ENCODE peak calls at places on chromosomes 12 and 14, in four cellular contexts. W, B, C and A are unnamed samples.
A peak's percentile ranks its signal among the peaks of the same experiment; 100 is the strongest.

GRCh38 chr14:105271224-105271890 is 23.0 kb downstream of the BTBD6 start:
- DNase-seq in W (no peak), B (no peak), C (no peak), A (no peak)

GRCh38 chr14:59359451-59360124 is 105.6 kb downstream of the GPR135 start:
- DNase-seq in W (no peak), C (no peak), B (no peak), A (no peak)

GRCh38 chr12:113537751-113538087 is 66.0 kb upstream of the LHX5 start:
- DNase-seq in B (no peak), W (no peak), C (no peak), A (no peak)

GRCh38 chr12:38279756-38280155 is 36.8 kb upstream of the ALG10B start:
- DNase-seq in C (no peak), B (no peak), W (no peak), A (no peak)

GRCh38 chr14:76267322-76268012 is 108.5 kb upstream of the ESRRB start:
- DNase-seq in W (peak; percentile 21), B (no peak), C (no peak), A (no peak)

GRCh38 chr12:1502441-1502785 is 92.0 kb downstream of the FBXL14 start:
- DNase-seq in B (no peak), W (peak; percentile 17), C (no peak), A (no peak)

GRCh38 chr14:52987514-52987913 is 36.7 kb upstream of the FERMT2 start:
- DNase-seq in W (no peak), B (no peak), C (no peak), A (no peak)

GRCh38 chr12:52198454-52199215 is 6.8 kb upstream of the KRT80 start:
- DNase-seq in W (no peak), B (no peak), C (no peak), A (no peak)

GRCh38 chr14:35306114-35306513 is 13.9 kb downstream of the PSMA6 start:
- DNase-seq in W (no peak), B (no peak), C (no peak), A (no peak)

GRCh38 chr12:58750484-58750883 is 169.8 kb downstream of the LRIG3 start:
- DNase-seq in B (no peak), C (no peak), W (peak; percentile 98), A (peak; percentile 6)

GRCh38 chr12:46557539-46558373 is 185.2 kb upstream of the SLC38A2 start:
- DNase-seq in W (peak; percentile 59), B (no peak), C (no peak), A (no peak)

GRCh38 chr14:80974338-80975078 is 19.1 kb downstream of the TSHR start:
- DNase-seq in C (no peak), W (no peak), B (no peak), A (no peak)

GRCh38 chr12:130826151-130826801 is 12.8 kb downstream of the STX2 start:
- DNase-seq in W (peak; percentile 69), C (peak; percentile 33), B (peak; percentile 87), A (peak; percentile 76)

GRCh38 chr12:126588586-126589249 is 1523.5 kb downstream of the AACS start:
- DNase-seq in C (no peak), B (no peak), W (no peak), A (no peak)

GRCh38 chr12:65565601-65566560 is 258.4 kb upstream of the HMGA2 start:
- DNase-seq in W (peak; percentile 99), C (no peak), B (peak; percentile 11), A (no peak)

GRCh38 chr14:74988131-74988530 is 14.6 kb upstream of the EIF2B2 start:
- DNase-seq in C (no peak), W (peak; percentile 75), B (peak; percentile 1), A (peak; percentile 27)

GRCh38 chr14:60622210-60622919 is 26.9 kb downstream of the SIX1 start:
- DNase-seq in B (no peak), W (peak; percentile 26), C (no peak), A (no peak)

GRCh38 chr12:62977419-62977818 is 42.5 kb upstream of the PPM1H start:
- DNase-seq in C (no peak), W (no peak), B (no peak), A (no peak)

GRCh38 chr14:63032056-63032455 is 13.2 kb downstream of the KCNH5 start:
- DNase-seq in W (no peak), C (no peak), B (no peak), A (no peak)

GRCh38 chr14:61471297-61471980 is 150.1 kb downstream of the PRKCH start:
- DNase-seq in B (no peak), W (no peak), C (no peak), A (no peak)

GRCh38 chr14:88910386-88910785 is 85.9 kb downstream of the TTC8 start:
- DNase-seq in B (no peak), W (no peak), C (no peak), A (no peak)

GRCh38 chr12:38775457-38775856 is 129.9 kb downstream of the CPNE8 start:
- DNase-seq in C (no peak), B (no peak), W (no peak), A (no peak)

GRCh38 chr12:107122452-107122958 is 29.2 kb upstream of the CRY1 start:
- DNase-seq in C (no peak), W (no peak), B (no peak), A (no peak)

GRCh38 chr14:104358528-104359300 is 220.3 kb downstream of the KIF26A start:
- DNase-seq in W (no peak), B (no peak), C (no peak), A (no peak)

GRCh38 chr14:102530828-102531478 is 21.4 kb upstream of the ANKRD9 start:
- DNase-seq in B (no peak), W (no peak), C (no peak), A (no peak)

GRCh38 chr12:84632556-84632955 is 280.0 kb downstream of the SLC6A15 start:
- DNase-seq in B (no peak), C (no peak), W (no peak), A (no peak)

GRCh38 chr14:71610797-71611196 is 321.4 kb upstream of the RGS6 start:
- DNase-seq in B (no peak), W (no peak), C (no peak), A (no peak)

GRCh38 chr12:62840311-62840710 is 94.6 kb downstream of the PPM1H start:
- DNase-seq in C (peak; percentile 75), B (no peak), W (no peak), A (no peak)

GRCh38 chr14:60250318-60251035 is 1.5 kb downstream of the PPM1A start:
- DNase-seq in W (peak; percentile 9), C (peak; percentile 49), B (no peak), A (peak; percentile 13)

GRCh38 chr12:116337312-116337711 is 59.8 kb upstream of the MED13L start:
- DNase-seq in W (no peak), C (no peak), B (no peak), A (no peak)

GRCh38 chr12:67698711-67699603 is 50.4 kb downstream of the DYRK2 start:
- DNase-seq in C (no peak), W (peak; percentile 52), B (no peak), A (no peak)

GRCh38 chr14:81246561-81247270 is 26.0 kb upstream of the GTF2A1 start:
- DNase-seq in C (no peak), B (no peak), W (no peak), A (no peak)

GRCh38 chr12:51269174-51270066 is 795 bp downstream of the SMAGP start:
- DNase-seq in B (peak; percentile 76), C (peak; percentile 54), W (no peak), A (peak; percentile 77)

GRCh38 chr14:104562606-104563005 is 17.0 kb upstream of the C14orf180 start:
- DNase-seq in B (no peak), W (no peak), C (no peak), A (no peak)

GRCh38 chr12:52812073-52812400 is 1.9 kb downstream of the KRT4 start:
- DNase-seq in W (no peak), B (no peak), C (no peak), A (no peak)

GRCh38 chr12:114025935-114026334 is 59.8 kb upstream of the RBM19 start:
- DNase-seq in B (no peak), W (no peak), C (no peak), A (no peak)

GRCh38 chr12:84767079-84767478 is 145.5 kb downstream of the SLC6A15 start:
- DNase-seq in W (no peak), B (no peak), C (no peak), A (no peak)

GRCh38 chr14:22540286-22540685 is 48.7 kb downstream of the DAD1 start:
- DNase-seq in C (no peak), W (no peak), B (no peak), A (no peak)

DNA sequence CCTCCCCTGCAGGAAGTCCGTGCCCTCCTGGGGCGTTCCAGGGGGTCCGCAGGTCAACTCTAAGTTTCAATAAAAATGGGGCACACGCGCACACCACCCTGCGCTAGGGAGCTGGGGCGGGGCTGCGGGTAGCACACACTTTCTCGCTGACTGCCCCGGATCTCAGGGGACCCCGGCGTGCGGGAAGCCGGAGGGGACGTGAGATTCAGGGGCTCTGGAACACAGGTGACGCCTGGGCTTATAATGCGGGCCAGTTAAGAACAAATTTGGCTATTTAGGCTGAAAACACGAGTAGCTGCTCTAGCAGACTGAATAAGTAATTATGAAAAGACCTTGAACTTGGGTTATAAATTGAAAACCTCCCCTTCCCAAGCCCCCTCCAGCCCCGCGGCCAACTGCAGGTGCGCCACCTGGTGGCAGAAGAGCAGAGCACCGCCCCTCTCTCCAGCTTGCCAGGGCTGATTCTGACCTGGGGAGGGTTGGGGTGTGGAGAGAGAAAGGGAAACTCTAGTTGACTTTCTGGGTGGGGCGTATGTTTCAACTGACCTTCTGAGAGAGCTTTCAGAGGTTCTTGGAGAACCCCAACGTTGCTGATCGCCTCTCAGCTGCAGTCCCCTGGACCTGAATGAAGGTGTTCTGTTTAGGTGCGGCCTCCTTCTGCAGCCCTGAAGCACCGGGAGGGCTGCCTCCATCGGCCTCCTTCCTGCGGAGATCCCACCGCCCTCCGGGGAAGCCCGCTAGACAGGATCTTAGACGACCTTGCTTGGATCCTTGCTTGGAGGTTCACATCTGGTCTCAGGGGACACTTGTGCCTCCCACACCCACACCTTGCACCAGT is 118.4 kb upstream of the EVL start:
- DNase-seq in W (no peak), B (peak; percentile 77), C (no peak), A (no peak)
- H3K27ac ChIP-seq in W (no peak overlapping the region), B (no peak overlapping the region), C (no peak overlapping the region), A (no peak overlapping the region)

DNA sequence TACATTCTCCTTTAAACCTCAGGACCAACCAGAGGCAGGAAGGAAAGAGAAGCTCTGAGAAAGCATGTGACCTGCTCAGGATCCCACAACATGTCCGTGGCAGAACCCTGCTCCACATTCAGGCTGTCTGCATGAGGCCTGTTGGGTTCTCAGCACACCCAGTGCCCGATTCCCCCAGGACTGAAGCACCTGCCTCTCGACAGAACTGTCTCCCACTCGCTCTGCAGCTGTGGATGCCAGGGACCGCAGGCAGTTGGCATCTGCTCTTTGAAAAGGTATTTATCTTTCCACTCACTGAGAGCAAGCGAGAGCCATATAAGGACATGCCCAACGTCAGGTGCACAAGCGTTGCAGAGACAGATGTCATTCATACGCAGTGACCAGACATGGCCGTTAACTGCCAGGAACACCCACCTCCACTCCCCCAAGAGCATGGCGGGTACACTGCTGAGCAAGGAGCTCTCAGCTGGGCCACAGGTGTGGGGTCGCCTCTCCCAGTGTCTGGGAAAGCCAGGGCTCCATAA is 18.9 kb downstream of the PITPNM2 start:
- DNase-seq in W (no peak), B (no peak), C (no peak), A (no peak)
- TF ChIP-seq RFX5 in W (no peak), B (no peak), C (no peak), A (no peak)

GRCh38 chr12:111124183-111124582 is 203.8 kb upstream of the MYL2 start:
- DNase-seq in C (no peak), W (no peak), B (no peak), A (no peak)
- TF ChIP-seq MAZ in C (no peak), W (no peak), B (no peak), A (no peak)

DNA sequence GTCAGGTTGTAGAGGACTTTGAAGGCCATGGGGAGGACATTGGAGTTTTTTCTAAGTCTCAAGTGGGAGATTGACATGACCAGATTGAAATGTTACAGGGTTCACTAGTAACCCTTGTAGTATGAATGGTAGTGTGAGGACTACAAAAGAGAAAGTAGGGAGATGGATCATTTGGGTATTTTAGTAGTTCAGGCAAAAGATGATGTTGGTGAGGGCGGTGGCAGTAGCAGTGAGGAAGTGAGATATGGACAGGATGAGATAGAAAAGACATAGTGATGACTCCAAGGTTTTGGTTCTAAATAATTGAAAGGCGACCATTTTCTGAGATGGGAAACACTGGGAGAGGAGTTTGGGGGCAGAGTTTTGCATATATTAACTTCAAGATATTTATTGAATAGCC is 94.2 kb upstream of the CNTN1 start:
- DNase-seq in B (no peak), C (no peak), W (no peak), A (no peak)
- H3K27ac ChIP-seq in B (no peak overlapping the region), C (no peak overlapping the region), W (no peak overlapping the region), A (no peak overlapping the region)